ENCODE peak calls at places on chromosomes 7 and 10, in seven cellular contexts. One of them, this sample, is unnamed.

GRCh38 chr7:128167316-128167691 is 73.8 kb upstream of the LEP start:
- DNase-seq in SW480: peak
- DNase-seq in HuH-7: no peak
- DNase-seq in pons: no peak
- DNase-seq in activated effector memory CD4-positive, alpha-beta T cell treated with Interleukin-2 at 50 U/mL for 16 hours: no peak
- DNase-seq in substantia nigra: no peak
- DNase-seq in HT-29: no peak
- DNase-seq in this sample: no peak

GRCh38 chr10:125260260-125260659 is 99.9 kb upstream of the CTBP2 start:
- DNase-seq in pons: no peak
- DNase-seq in substantia nigra: no peak
- DNase-seq in activated effector memory CD4-positive, alpha-beta T cell treated with Interleukin-2 at 50 U/mL for 16 hours: no peak
- DNase-seq in HT-29: no peak
- DNase-seq in HuH-7: no peak
- DNase-seq in SW480: no peak
- DNase-seq in this sample: no peak

GRCh38 chr10:734481-734880 is 45.0 kb upstream of the DIP2C start:
- DNase-seq in HT-29: no peak
- DNase-seq in substantia nigra: no peak
- DNase-seq in HuH-7: no peak
- DNase-seq in SW480: no peak
- DNase-seq in pons: no peak
- DNase-seq in activated effector memory CD4-positive, alpha-beta T cell treated with Interleukin-2 at 50 U/mL for 16 hours: no peak
- DNase-seq in this sample: no peak

GRCh38 chr7:43669286-43670081 is 59.8 kb downstream of the COA1 start:
- DNase-seq in activated effector memory CD4-positive, alpha-beta T cell treated with Interleukin-2 at 50 U/mL for 16 hours: peak
- DNase-seq in substantia nigra: no peak
- DNase-seq in pons: no peak
- DNase-seq in HT-29: no peak
- DNase-seq in SW480: no peak
- DNase-seq in HuH-7: no peak
- DNase-seq in this sample: no peak

GRCh38 chr7:43625453-43625852 is 42.5 kb downstream of the STK17A start:
- DNase-seq in substantia nigra: no peak
- DNase-seq in pons: no peak
- DNase-seq in activated effector memory CD4-positive, alpha-beta T cell treated with Interleukin-2 at 50 U/mL for 16 hours: peak
- DNase-seq in HuH-7: no peak
- DNase-seq in SW480: no peak
- DNase-seq in HT-29: no peak
- DNase-seq in this sample: no peak

GRCh38 chr10:94224656-94225055 is 138.1 kb downstream of the NOC3L start:
- DNase-seq in HT-29: no peak
- DNase-seq in SW480: no peak
- DNase-seq in pons: no peak
- DNase-seq in HuH-7: no peak
- DNase-seq in substantia nigra: no peak
- DNase-seq in activated effector memory CD4-positive, alpha-beta T cell treated with Interleukin-2 at 50 U/mL for 16 hours: no peak
- DNase-seq in this sample: no peak

GRCh38 chr7:150951521-150951920 is 26.6 kb downstream of the KCNH2 start:
- DNase-seq in pons: no peak
- DNase-seq in HT-29: no peak
- DNase-seq in SW480: no peak
- DNase-seq in substantia nigra: no peak
- DNase-seq in HuH-7: no peak
- DNase-seq in activated effector memory CD4-positive, alpha-beta T cell treated with Interleukin-2 at 50 U/mL for 16 hours: no peak
- DNase-seq in this sample: no peak

GRCh38 chr10:10293431-10293830 is 724.2 kb upstream of the CELF2 start:
- DNase-seq in pons: no peak
- DNase-seq in substantia nigra: no peak
- DNase-seq in HT-29: no peak
- DNase-seq in SW480: no peak
- DNase-seq in HuH-7: no peak
- DNase-seq in activated effector memory CD4-positive, alpha-beta T cell treated with Interleukin-2 at 50 U/mL for 16 hours: no peak
- DNase-seq in this sample: no peak

GRCh38 chr7:64875258-64875657 is 27.8 kb upstream of the ZNF273 start:
- DNase-seq in substantia nigra: no peak
- DNase-seq in HuH-7: no peak
- DNase-seq in SW480: no peak
- DNase-seq in pons: no peak
- DNase-seq in activated effector memory CD4-positive, alpha-beta T cell treated with Interleukin-2 at 50 U/mL for 16 hours: no peak
- DNase-seq in HT-29: no peak
- DNase-seq in this sample: no peak

GRCh38 chr7:102008535-102009262 is 191.3 kb downstream of the CUX1 start:
- DNase-seq in HT-29: no peak
- DNase-seq in pons: no peak
- DNase-seq in activated effector memory CD4-positive, alpha-beta T cell treated with Interleukin-2 at 50 U/mL for 16 hours: no peak
- DNase-seq in substantia nigra: no peak
- DNase-seq in SW480: no peak
- DNase-seq in HuH-7: no peak
- DNase-seq in this sample: no peak

GRCh38 chr10:116477989-116478615 is 50.5 kb downstream of the PNLIPRP3 start:
- DNase-seq in substantia nigra: no peak
- DNase-seq in SW480: no peak
- DNase-seq in pons: no peak
- DNase-seq in HuH-7: no peak
- DNase-seq in activated effector memory CD4-positive, alpha-beta T cell treated with Interleukin-2 at 50 U/mL for 16 hours: no peak
- DNase-seq in HT-29: no peak
- DNase-seq in this sample: no peak

This sample was measured in globus pallidus.